ENCODE peak calls at places on chromosome 9, in seven cellular contexts. U is right atrium auricular region, Y is upper lobe of left lung, E is BJ, A is pancreas, W is tibial nerve, X is IMR-90. N is an unnamed sample.

GRCh38 chr9:96500696-96501660 is 51.0 kb downstream of the HABP4 start:
- DNase-seq in U (no peak), Y (no peak), E (peak; percentile 31), A (no peak), W (no peak), X (peak; percentile 83), N (no peak)

GRCh38 chr9:35481347-35481975 is 8.4 kb upstream of the RUSC2 start:
- DNase-seq in U (no peak), Y (peak; percentile 48), E (no peak), A (peak; percentile 48), W (peak; percentile 55), X (peak; percentile 75), N (no peak)

GRCh38 chr9:98907055-98907454 is 36.7 kb upstream of the COL15A1 start:
- DNase-seq in U (no peak), Y (no peak), E (no peak), A (no peak), W (no peak), X (no peak), N (no peak)

GRCh38 chr9:20264896-20265295 is 357.4 kb downstream of the MLLT3 start:
- DNase-seq in U (no peak), Y (no peak), E (no peak), A (no peak), W (no peak), X (no peak), N (no peak)

GRCh38 chr9:1267141-1267570 is 217.0 kb downstream of the DMRT2 start:
- DNase-seq in U (no peak), Y (no peak), E (no peak), A (no peak), W (no peak), X (no peak), N (no peak)

GRCh38 chr9:35712762-35713400 is 19.1 kb downstream of the TLN1 start:
- DNase-seq in U (no peak), Y (no peak), E (no peak), A (no peak), W (no peak), X (no peak), N (no peak)

GRCh38 chr9:101380295-101380694 is 4.5 kb downstream of the BAAT start:
- DNase-seq in U (no peak), Y (no peak), E (no peak), A (no peak), W (no peak), X (no peak), N (no peak)

GRCh38 chr9:26308328-26308727 is 584.3 kb downstream of the CAAP1 start:
- DNase-seq in U (no peak), Y (no peak), E (no peak), A (no peak), W (no peak), X (peak; percentile 40), N (no peak)

GRCh38 chr9:108347463-108348153 is 508.2 kb downstream of the ACTL7B start:
- DNase-seq in U (no peak), Y (no peak), E (no peak), A (no peak), W (no peak), X (no peak), N (no peak)

GRCh38 chr9:94950733-94951590 is 224.5 kb downstream of the AOPEP start:
- DNase-seq in U (no peak), Y (no peak), E (no peak), A (no peak), W (no peak), X (peak; percentile 20), N (no peak)

GRCh38 chr9:130045657-130046450 is 2.9 kb upstream of the FNBP1 start:
- DNase-seq in U (no peak), Y (no peak), E (no peak), A (no peak), W (no peak), X (no peak), N (no peak)

GRCh38 chr9:130042406-130042930 is 521 bp downstream of the FNBP1 start:
- DNase-seq in U (no peak), Y (peak; percentile 31), E (no peak), A (peak; percentile 53), W (no peak), X (no peak), N (peak; percentile 50)

GRCh38 chr9:130041648-130042405 is 1.2 kb downstream of the FNBP1 start:
- DNase-seq in U (no peak), Y (no peak), E (no peak), A (no peak), W (peak; percentile 19), X (peak; percentile 21), N (no peak)

GRCh38 chr9:130042931-130043653 is at the start of gene FNBP1:
- DNase-seq in U (peak; percentile 74), Y (peak; percentile 82), E (no peak), A (peak; percentile 78), W (peak; percentile 70), X (peak; percentile 75), N (peak; percentile 77)

GRCh38 chr9:130043654-130044623 is 950 bp upstream of the FNBP1 start:
- DNase-seq in U (peak; percentile 83), Y (no peak), E (no peak), A (peak; percentile 28), W (peak; percentile 71), X (peak; percentile 46), N (no peak)
- TF ChIP-seq CTCF in U (no peak), Y (no peak), E (peak; percentile 23), A (no peak), W (peak; percentile 20), X (peak; percentile 17), N (no peak)

DNA sequence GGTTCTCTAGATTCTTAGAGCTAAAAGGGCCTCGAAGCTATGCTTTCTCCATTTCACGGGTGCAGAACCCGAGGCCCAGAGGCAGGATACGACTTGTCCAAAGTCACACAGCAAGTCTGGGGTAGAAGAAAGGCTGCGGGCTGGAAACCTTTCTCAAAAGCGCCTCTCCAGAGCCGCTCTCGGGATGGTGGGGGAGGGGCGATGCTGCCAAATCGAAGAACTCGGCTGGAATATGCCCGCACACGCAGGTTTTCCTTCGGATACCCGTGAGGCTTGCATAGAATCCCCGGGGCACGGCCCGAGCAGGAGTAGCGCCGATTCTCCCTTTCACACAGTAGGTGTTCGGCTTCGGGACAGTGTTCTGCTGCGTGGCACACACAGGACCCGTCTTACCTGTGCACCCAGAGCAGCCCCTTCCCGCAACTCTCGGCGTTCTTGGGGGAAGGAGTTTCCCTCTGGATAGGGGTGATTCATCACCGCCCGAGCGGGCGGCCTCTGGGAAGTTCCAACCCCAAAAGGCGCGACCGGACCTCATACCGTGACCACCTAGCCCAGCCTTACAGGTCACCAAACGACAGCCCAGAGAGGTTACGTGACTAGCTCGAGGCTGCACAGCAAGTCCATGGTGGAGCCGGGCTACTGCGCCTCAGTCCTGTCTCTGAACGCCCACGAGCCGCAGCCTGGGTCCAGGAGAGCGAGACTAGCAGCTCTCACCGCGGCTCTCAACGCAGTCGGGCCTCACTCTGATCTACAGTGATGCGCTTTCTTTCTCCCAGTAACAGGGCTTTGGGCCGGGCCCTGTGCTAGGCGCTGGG is 4.1 kb downstream of the PAX5 start:
- DNase-seq in U (no peak), Y (no peak), E (no peak), A (no peak), W (no peak), X (no peak), N (no peak)
- TF ChIP-seq CTCF in U (no peak), Y (no peak), E (no peak), A (no peak), W (no peak), X (no peak), N (no peak)

GRCh38 chr9:38087934-38088925 is 19.2 kb upstream of the SHB start:
- DNase-seq in U (peak; percentile 77), Y (peak; percentile 79), E (no peak), A (peak; percentile 80), W (peak; percentile 85), X (peak; percentile 37), N (peak; percentile 64)
- TF ChIP-seq CTCF in U (peak; percentile 100), Y (peak; percentile 93), E (peak; percentile 97), A (peak; percentile 92), W (peak; percentile 93), X (peak; percentile 80), N (peak; percentile 74)

GRCh38 chr9:134778841-134779411 is 101.7 kb upstream of the FCN2 start:
- DNase-seq in U (no peak), Y (peak; percentile 52), E (no peak), A (peak; percentile 63), W (peak; percentile 58), X (peak; percentile 46), N (no peak)
- TF ChIP-seq CTCF in U (peak; percentile 39), Y (peak; percentile 64), E (peak; percentile 77), A (peak; percentile 36), W (peak; percentile 49), X (peak; percentile 58), N (no peak)

GRCh38 chr9:114153761-114154596 is 1.4 kb upstream of the COL27A1 start:
- DNase-seq in U (no peak), Y (peak; percentile 42), E (no peak), A (peak; percentile 59), W (no peak), X (peak; percentile 25), N (no peak)
- TF ChIP-seq CTCF in U (peak; percentile 34), Y (no peak), E (peak; percentile 62), A (no peak), W (peak; percentile 32), X (peak; percentile 37), N (no peak)

GRCh38 chr9:69083321-69083720 is 47.8 kb downstream of the FXN start:
- DNase-seq in U (no peak), Y (no peak), E (no peak), A (no peak), W (no peak), X (no peak), N (no peak)

GRCh38 chr9:69086769-69087168 is 51.2 kb downstream of the FXN start:
- DNase-seq in U (no peak), Y (no peak), E (no peak), A (no peak), W (no peak), X (no peak), N (no peak)

GRCh38 chr9:69085523-69086283 is 50.2 kb downstream of the FXN start:
- DNase-seq in U (no peak), Y (no peak), E (peak; percentile 31), A (no peak), W (peak; percentile 18), X (peak; percentile 53), N (no peak)

GRCh38 chr9:69089082-69089481 is 53.5 kb downstream of the FXN start:
- DNase-seq in U (no peak), Y (no peak), E (no peak), A (no peak), W (no peak), X (no peak), N (no peak)

GRCh38 chr9:69086312-69086711 is 50.8 kb downstream of the FXN start:
- DNase-seq in U (no peak), Y (no peak), E (no peak), A (no peak), W (no peak), X (no peak), N (no peak)
- TF ChIP-seq CTCF in U (no peak), Y (no peak), E (no peak), A (no peak), W (no peak), X (no peak), N (no peak)

GRCh38 chr9:114278881-114279570 is 43.9 kb upstream of the ORM1 start:
- DNase-seq in U (no peak), Y (no peak), E (no peak), A (no peak), W (no peak), X (peak; percentile 51), N (no peak)
- TF ChIP-seq CTCF in U (no peak), Y (no peak), E (no peak), A (no peak), W (no peak), X (no peak), N (no peak)

N was measured in activated B cell treated with CpG ODN at 0.5 μM for 24 hours.